ENCODE peak calls at places on chromosomes 7 and 10, in six cellular contexts. E is activated CD4-positive, alpha-beta T cell treated with anti-CD3 and anti-CD28 coated beads, Interleukin-2, amount 50 U/mL, for 1 hour; H is chondrocyte; D is Panc1; P is esophagus squamous epithelium; W is RWPE1. R is an unnamed sample.

GRCh38 chr7:120190109-120190508 is 82.9 kb upstream of the KCND2 start:
- DNase-seq in E (no peak), W (no peak), H (no peak), P (no peak), D (no peak), R (no peak)

GRCh38 chr7:155090647-155091046 is 20.5 kb downstream of the HTR5A start:
- DNase-seq in E (no peak), P (no peak), H (no peak), D (no peak), W (peak; percentile 39), R (no peak)

GRCh38 chr7:1645071-1646015 is 24.7 kb upstream of the ELFN1 start:
- DNase-seq in P (no peak), W (no peak), E (no peak), H (peak; percentile 90), D (no peak), R (no peak)

GRCh38 chr7:80711521-80711920 is 73.1 kb downstream of the CD36 start:
- DNase-seq in W (peak; percentile 4), P (no peak), E (no peak), D (no peak), H (no peak), R (no peak)

GRCh38 chr10:11023009-11023408 is 5.3 kb downstream of the CELF2 start:
- DNase-seq in H (no peak), D (no peak), P (no peak), E (no peak), W (no peak), R (no peak)

GRCh38 chr7:129443612-129444011 is 9.4 kb downstream of the STRIP2 start:
- DNase-seq in E (no peak), H (no peak), P (no peak), W (no peak), D (no peak), R (no peak)

GRCh38 chr10:85477979-85478378 is 888.6 kb downstream of the GRID1 start:
- DNase-seq in P (no peak), E (no peak), D (no peak), H (no peak), W (no peak), R (no peak)

GRCh38 chr7:37234928-37235327 is 213.7 kb downstream of the ELMO1 start:
- DNase-seq in W (peak; percentile 13), E (no peak), H (no peak), P (no peak), D (no peak), R (no peak)

GRCh38 chr10:29039659-29040309 is 249.1 kb upstream of the LYZL1 start:
- DNase-seq in D (no peak), W (peak; percentile 9), P (no peak), E (no peak), H (no peak), R (peak; percentile 10)

GRCh38 chr7:127828843-127829502 is 177.0 kb downstream of the SND1 start:
- DNase-seq in W (no peak), P (no peak), E (no peak), H (no peak), D (no peak), R (no peak)

GRCh38 chr7:29289156-29290021 is 94.8 kb downstream of the CHN2 start:
- DNase-seq in W (no peak), P (no peak), E (no peak), D (no peak), H (no peak), R (no peak)

GRCh38 chr10:70649526-70649925 is 22.8 kb upstream of the ADAMTS14 start:
- DNase-seq in D (peak; percentile 42), H (no peak), P (no peak), E (no peak), W (peak; percentile 95), R (peak; percentile 62)

GRCh38 chr10:75238182-75239180 is 2.7 kb upstream of the COMTD1 start:
- DNase-seq in E (no peak), H (no peak), D (no peak), P (no peak), W (no peak), R (no peak)

GRCh38 chr10:95785317-95785716 is 29.4 kb downstream of the ENTPD1 start:
- DNase-seq in H (no peak), E (no peak), W (no peak), D (no peak), P (no peak), R (no peak)